ENCODE peak calls at places on chromosomes 4 and X, in five cellular contexts. Y is activated naive CD8-positive, alpha-beta T cell treated with anti-CD3 and anti-CD28 coated beads, Interleukin-2, amount 10 ng/mL, durations not matched to agents 7 days and 5 days; D is CD8-positive, alpha-beta T cell; V is CD4-positive, alpha-beta T cell; L is nephron progenitor cell. X is an unnamed sample.

GRCh38 chr4:575281-576141 is 584 bp downstream of the TMEM271 start:
- DNase-seq in Y (peak), D (no peak), V (no peak), L (peak), X (no peak)

GRCh38 chr4:139956436-139957107 is 197.4 kb downstream of the MAML3 start:
- DNase-seq in Y (no peak), D (no peak), V (no peak), L (no peak), X (no peak)

GRCh38 chr4:53510981-53511380 is 80.3 kb downstream of the LNX1 start:
- DNase-seq in Y (no peak), D (no peak), V (no peak), L (no peak), X (no peak)

GRCh38 chrX:130330706-130331105 is 9.0 kb upstream of the SLC25A14 start:
- DNase-seq in Y (peak), D (peak), V (peak), L (peak), X (no peak)

GRCh38 chrX:134782796-134783195 is 124.5 kb upstream of the PLAC1 start:
- DNase-seq in Y (no peak), D (no peak), V (no peak), L (no peak), X (no peak)

GRCh38 chrX:153378607-153379006 is 22.5 kb downstream of the PNMA6E start:
- DNase-seq in Y (no peak), D (no peak), V (no peak), L (no peak), X (no peak)

GRCh38 chrX:153775293-153775595 is 5.6 kb upstream of the SRPK3 start:
- DNase-seq in Y (peak), D (no peak), V (no peak), L (peak), X (no peak)

GRCh38 chr4:138555584-138555983 is 313.4 kb upstream of the SLC7A11 start:
- DNase-seq in Y (no peak), D (no peak), V (no peak), L (no peak), X (no peak)

GRCh38 chr4:137621056-137621455 is 88.8 kb upstream of the PCDH18 start:
- DNase-seq in Y (no peak), D (no peak), V (no peak), L (peak), X (no peak)

GRCh38 chrX:40922307-40922706 is 162.9 kb upstream of the USP9X start:
- DNase-seq in Y (no peak), D (no peak), V (no peak), L (no peak), X (no peak)

X was measured in activated T-helper 2 cell treated with anti-CD3 and anti-CD28 coated beads, Interferon-gamma antibody, Interleukin-2, Interleukin-4, amounts not matched to agents 10 μg/mL and 5 μg/mL and 100 μg/mL, durations not matched to agents 14 hours and 24 hours and 36 hours.